ENCODE peak calls at places on chromosomes 3 and 15, in eight cellular contexts. W is Peyer's patch; G is dorsolateral prefrontal cortex; Y is breast epithelium; L is CD8-positive, alpha-beta T cell; Z is pancreas; U is body of pancreas; M is astrocyte of the spinal cord. H is an unnamed sample.

GRCh38 chr15:63243101-63243500 is 34.3 kb upstream of the APH1B start:
- DNase-seq in W (no peak), G (no peak), Y (no peak), L (no peak), Z (no peak), U (no peak), M (no peak), H (no peak)

GRCh38 chr3:105780114-105780513 is 88.7 kb downstream of the CBLB start:
- DNase-seq in W (no peak), G (no peak), Y (no peak), L (no peak), Z (no peak), U (no peak), M (no peak), H (no peak)

GRCh38 chr3:9135930-9136525 is 113.4 kb downstream of the SRGAP3 start:
- DNase-seq in W (no peak), G (peak; percentile 68), Y (no peak), L (no peak), Z (peak; percentile 32), U (no peak), M (no peak), H (no peak)

GRCh38 chr3:107117922-107118576 is 259.2 kb upstream of the CCDC54 start:
- DNase-seq in W (no peak), G (peak; percentile 63), Y (no peak), L (no peak), Z (no peak), U (no peak), M (peak; percentile 87), H (peak; percentile 55)

GRCh38 chr15:98649996-98650870 is 1.9 kb downstream of the IGF1R start:
- DNase-seq in W (peak; percentile 58), G (no peak), Y (no peak), L (peak; percentile 61), Z (peak; percentile 62), U (peak; percentile 56), M (no peak), H (peak; percentile 11)

GRCh38 chr3:78659386-78659987 is 1108.3 kb downstream of the ROBO1 start:
- DNase-seq in W (peak; percentile 49), G (no peak), Y (no peak), L (peak; percentile 28), Z (no peak), U (no peak), M (peak; percentile 61), H (peak; percentile 73)

GRCh38 chr3:153621988-153622387 is 460.0 kb downstream of the RAP2B start:
- DNase-seq in W (no peak), G (no peak), Y (no peak), L (no peak), Z (no peak), U (no peak), M (peak; percentile 6), H (peak; percentile 62)

GRCh38 chr15:86163771-86164170 is 84.1 kb downstream of the AGBL1 start:
- DNase-seq in W (no peak), G (no peak), Y (no peak), L (no peak), Z (no peak), U (no peak), M (no peak), H (no peak)

GRCh38 chr15:96177279-96177678 is 153.2 kb upstream of the NR2F2 start:
- DNase-seq in W (no peak), G (no peak), Y (no peak), L (no peak), Z (no peak), U (no peak), M (peak; percentile 5), H (no peak)

GRCh38 chr3:38605981-38606380 is 43.5 kb downstream of the SCN5A start:
- DNase-seq in W (no peak), G (no peak), Y (no peak), L (no peak), Z (no peak), U (no peak), M (no peak), H (no peak)

GRCh38 chr3:186784820-186785516 is 1.6 kb downstream of the EIF4A2 start:
- DNase-seq in W (no peak), G (no peak), Y (no peak), L (no peak), Z (no peak), U (no peak), M (no peak), H (peak; percentile 19)

GRCh38 chr3:100993309-100993708 is at the start of gene ABI3BP:
- DNase-seq in W (peak; percentile 76), G (peak; percentile 40), Y (no peak), L (no peak), Z (peak; percentile 65), U (peak; percentile 73), M (peak; percentile 81), H (peak; percentile 13)

GRCh38 chr3:100988080-100988479 is 5.1 kb downstream of the ABI3BP start:
- DNase-seq in W (no peak), G (no peak), Y (no peak), L (no peak), Z (no peak), U (peak; percentile 22), M (no peak), H (no peak)

GRCh38 chr3:100994809-100995208 is 1.6 kb upstream of the ABI3BP start:
- DNase-seq in W (no peak), G (no peak), Y (no peak), L (no peak), Z (no peak), U (no peak), M (no peak), H (no peak)

GRCh38 chr3:100994187-100994586 is 966 bp upstream of the ABI3BP start:
- DNase-seq in W (no peak), G (no peak), Y (no peak), L (no peak), Z (no peak), U (no peak), M (no peak), H (no peak)

DNA sequence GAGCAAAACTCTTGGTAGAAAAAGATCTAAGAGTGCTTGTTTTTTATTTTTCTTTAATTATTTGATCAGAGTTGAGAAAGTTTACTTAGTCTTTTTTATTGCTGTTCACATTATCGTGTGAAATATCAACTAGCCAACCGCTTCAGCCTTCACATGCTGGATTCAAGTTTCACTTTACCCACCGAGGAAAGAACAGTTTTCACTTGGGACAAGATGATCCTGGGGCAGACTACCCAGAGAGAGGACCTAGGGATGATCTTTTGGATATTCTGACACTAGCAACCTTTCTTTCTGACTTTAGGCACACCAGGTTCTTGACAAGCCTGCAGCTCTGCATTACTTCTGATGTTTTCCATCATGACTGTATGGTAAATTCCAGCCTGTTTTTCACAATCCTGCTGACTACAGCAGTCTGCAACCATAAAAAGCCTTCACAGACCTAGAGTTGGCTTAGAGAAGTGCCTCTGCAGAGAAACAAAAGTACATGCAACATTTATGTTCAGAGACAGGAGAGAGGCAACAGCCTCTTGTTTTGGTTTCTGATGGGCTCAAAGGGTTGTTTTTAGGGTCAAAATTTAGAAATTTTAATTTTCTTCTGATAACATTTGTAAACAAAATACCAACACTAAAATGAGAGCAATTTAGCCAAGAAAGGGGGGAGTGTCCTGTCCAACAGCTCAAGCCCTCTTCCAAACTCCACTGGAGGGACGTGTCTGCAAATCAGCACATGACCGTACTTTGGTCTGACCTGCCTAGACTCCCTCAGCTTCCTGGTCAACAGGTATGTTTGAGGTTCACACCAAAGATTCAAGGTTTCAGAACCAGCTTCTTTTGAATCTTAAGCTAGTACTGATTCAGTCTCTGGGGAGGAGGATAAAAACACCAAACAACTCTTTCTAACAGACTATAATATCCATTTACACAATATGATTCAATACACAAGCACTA is 861 bp downstream of the ABI3BP start:
- DNase-seq in W (peak; percentile 56), G (no peak), Y (no peak), L (no peak), Z (no peak), U (peak; percentile 25), M (peak; percentile 48), H (peak; percentile 34)
- TF ChIP-seq CTCF in W (no peak), G (no peak), Y (no peak), L (no peak), Z (no peak), U (no peak), M (no peak), H (no peak)

GRCh38 chr15:29888651-29889050 is 66.4 kb upstream of the TJP1 start:
- DNase-seq in W (no peak), G (no peak), Y (no peak), L (no peak), Z (no peak), U (no peak), M (peak; percentile 85), H (no peak)

GRCh38 chr15:29885183-29885582 is 62.9 kb upstream of the TJP1 start:
- DNase-seq in W (no peak), G (no peak), Y (no peak), L (no peak), Z (no peak), U (no peak), M (no peak), H (no peak)

GRCh38 chr15:29890761-29891457 is 68.6 kb upstream of the TJP1 start:
- DNase-seq in W (no peak), G (no peak), Y (no peak), L (no peak), Z (peak; percentile 30), U (peak; percentile 51), M (no peak), H (no peak)

GRCh38 chr15:29887719-29888118 is 65.5 kb upstream of the TJP1 start:
- DNase-seq in W (no peak), G (no peak), Y (no peak), L (no peak), Z (no peak), U (no peak), M (peak; percentile 80), H (no peak)

DNA sequence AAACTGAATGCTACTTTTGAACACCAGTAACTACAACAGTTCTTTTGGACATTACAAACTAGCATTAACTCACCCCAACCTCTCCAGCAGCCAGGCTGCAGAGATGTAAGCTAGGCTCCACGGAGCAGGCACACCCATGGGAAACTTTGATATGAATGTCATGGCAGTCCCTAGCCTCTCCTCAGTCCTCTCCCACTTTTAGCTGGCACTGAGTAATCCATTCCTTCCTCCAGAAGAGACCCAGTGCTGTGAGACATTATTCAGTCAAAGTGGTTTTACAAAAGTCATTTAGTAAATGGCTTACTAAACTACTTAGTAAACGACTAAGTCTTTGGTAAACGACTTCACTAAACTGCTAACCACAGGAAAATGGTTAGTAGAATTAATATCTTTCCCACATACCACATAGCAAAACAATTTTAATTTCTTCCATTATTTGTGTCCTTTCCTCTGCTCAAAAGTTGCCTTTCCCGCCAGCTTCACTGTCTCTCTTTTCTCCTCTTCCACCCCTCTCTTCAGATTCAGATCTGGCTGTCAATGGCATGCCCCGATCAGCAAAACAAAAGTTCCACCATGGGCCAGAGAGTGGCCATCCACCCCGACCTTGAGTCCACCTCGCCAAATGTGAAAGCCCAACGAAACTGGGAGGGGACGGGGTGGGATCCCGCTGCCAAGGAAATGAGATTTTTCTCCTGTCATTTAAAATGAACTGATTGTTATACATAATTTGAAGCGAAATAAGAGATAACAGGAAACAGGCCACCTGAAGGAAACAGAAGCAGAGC is 67.5 kb upstream of the TJP1 start:
- DNase-seq in W (no peak), G (no peak), Y (no peak), L (no peak), Z (no peak), U (no peak), M (peak; percentile 12), H (no peak)
- H3K4me3 ChIP-seq in W (no peak overlapping the region), G (no peak overlapping the region), Y (no peak overlapping the region), L (no peak overlapping the region), Z (no peak overlapping the region), U (no peak overlapping the region), M (no peak overlapping the region), H (no peak overlapping the region)

GRCh38 chr3:146382386-146382785 is 87.0 kb downstream of the PLSCR2 start:
- DNase-seq in W (no peak), G (no peak), Y (no peak), L (no peak), Z (no peak), U (no peak), M (peak; percentile 44), H (no peak)
- TF ChIP-seq CTCF in W (no peak), G (no peak), Y (no peak), L (no peak), Z (no peak), U (no peak), M (peak; percentile 47), H (no peak)

GRCh38 chr15:90225047-90225446 is 8.7 kb downstream of the CIB1 start:
- DNase-seq in W (no peak), G (no peak), Y (no peak), L (no peak), Z (no peak), U (no peak), M (no peak), H (no peak)
- H3K4me3 ChIP-seq in W (no peak overlapping the region), G (no peak overlapping the region), Y (no peak overlapping the region), L (no peak overlapping the region), Z (no peak overlapping the region), U (no peak overlapping the region), M (no peak overlapping the region), H (no peak overlapping the region)